ENCODE peak calls at places on chromosomes 3 and 15, in four cellular contexts. N, D, R and G are unnamed samples.

GRCh38 chr15:64096486-64097431 is 977 bp downstream of the SNX1 start:
- DNase-seq in N (peak), D (peak), R (no peak), G (no peak)

GRCh38 chr15:51085764-51086163 is 8.9 kb downstream of the TNFAIP8L3 start:
- DNase-seq in N (no peak), D (no peak), R (no peak), G (no peak)

GRCh38 chr3:42936157-42936981 is 30.4 kb downstream of the ZNF662 start:
- DNase-seq in N (no peak), D (no peak), R (no peak), G (no peak)

GRCh38 chr3:122088519-122088918 is 33.4 kb downstream of the CD86 start:
- DNase-seq in N (no peak), D (no peak), R (no peak), G (no peak)

GRCh38 chr15:96274698-96275097 is 55.8 kb upstream of the NR2F2 start:
- DNase-seq in N (peak), D (no peak), R (no peak), G (no peak)

GRCh38 chr3:172210355-172210754 is 171.0 kb downstream of the FNDC3B start:
- DNase-seq in N (no peak), D (no peak), R (no peak), G (no peak)

GRCh38 chr3:42605550-42606173 is 5.2 kb downstream of the NKTR start:
- DNase-seq in N (peak), D (no peak), R (no peak), G (no peak)

GRCh38 chr3:72163809-72164634 is 379.1 kb upstream of the PROK2 start:
- DNase-seq in N (no peak), D (no peak), R (no peak), G (peak)

GRCh38 chr15:75200765-75201608 is 695 bp upstream of the C15orf39 start:
- DNase-seq in N (peak), D (peak), R (peak), G (peak)

GRCh38 chr3:42013652-42014442 is 51.9 kb upstream of the ULK4 start:
- DNase-seq in N (no peak), D (peak), R (peak), G (peak)

GRCh38 chr3:79380581-79380980 is 387.2 kb downstream of the ROBO1 start:
- DNase-seq in N (no peak), D (no peak), R (no peak), G (no peak)

GRCh38 chr3:62174116-62174515 is 199.2 kb downstream of the FEZF2 start:
- DNase-seq in N (no peak), D (no peak), R (no peak), G (no peak)

GRCh38 chr3:9730747-9731205 is 759 bp upstream of the BRPF1 start:
- DNase-seq in N (no peak), D (no peak), R (no peak), G (no peak)

GRCh38 chr3:149971403-149972075 is 844 bp upstream of the PFN2 start:
- DNase-seq in N (peak), D (peak), R (peak), G (peak)

GRCh38 chr3:61796088-61796680 is 234.8 kb downstream of the PTPRG start:
- DNase-seq in N (no peak), D (peak), R (no peak), G (no peak)

GRCh38 chr3:24683511-24684384 is 189.1 kb upstream of the THRB start:
- DNase-seq in N (peak), D (no peak), R (no peak), G (no peak)

GRCh38 chr3:172987268-172987667 is 153.8 kb downstream of the SPATA16 start:
- DNase-seq in N (peak), D (peak), R (no peak), G (no peak)

GRCh38 chr3:179181021-179181472 is 32.9 kb downstream of the PIK3CA start:
- DNase-seq in N (peak), D (no peak), R (no peak), G (peak)

GRCh38 chr15:67307156-67307555 is 52.6 kb downstream of the IQCH start:
- DNase-seq in N (peak), D (no peak), R (no peak), G (no peak)

GRCh38 chr3:113614402-113614801 is 82.0 kb downstream of the USF3 start:
- DNase-seq in N (no peak), D (no peak), R (no peak), G (no peak)

GRCh38 chr3:66068255-66068654 is 29.5 kb upstream of the MAGI1 start:
- DNase-seq in N (no peak), D (no peak), R (no peak), G (no peak)

GRCh38 chr15:51186121-51186795 is 91.6 kb upstream of the TNFAIP8L3 start:
- DNase-seq in N (no peak), D (no peak), R (no peak), G (no peak)

GRCh38 chr15:55573224-55573623 is 14.9 kb downstream of the PYGO1 start:
- DNase-seq in N (no peak), D (no peak), R (no peak), G (no peak)

GRCh38 chr15:51004103-51004536 is 90.6 kb downstream of the TNFAIP8L3 start:
- DNase-seq in N (no peak), D (peak), R (no peak), G (no peak)

GRCh38 chr3:139558351-139559170 is 19.0 kb upstream of the RBP1 start:
- DNase-seq in N (no peak), D (no peak), R (no peak), G (no peak)

GRCh38 chr3:139554628-139555027 is 15.1 kb upstream of the RBP1 start:
- DNase-seq in N (no peak), D (no peak), R (no peak), G (no peak)

GRCh38 chr3:139555249-139555648 is 15.7 kb upstream of the RBP1 start:
- DNase-seq in N (no peak), D (no peak), R (no peak), G (no peak)

GRCh38 chr3:139559541-139559940 is 20.0 kb upstream of the RBP1 start:
- DNase-seq in N (no peak), D (no peak), R (no peak), G (no peak)

DNA sequence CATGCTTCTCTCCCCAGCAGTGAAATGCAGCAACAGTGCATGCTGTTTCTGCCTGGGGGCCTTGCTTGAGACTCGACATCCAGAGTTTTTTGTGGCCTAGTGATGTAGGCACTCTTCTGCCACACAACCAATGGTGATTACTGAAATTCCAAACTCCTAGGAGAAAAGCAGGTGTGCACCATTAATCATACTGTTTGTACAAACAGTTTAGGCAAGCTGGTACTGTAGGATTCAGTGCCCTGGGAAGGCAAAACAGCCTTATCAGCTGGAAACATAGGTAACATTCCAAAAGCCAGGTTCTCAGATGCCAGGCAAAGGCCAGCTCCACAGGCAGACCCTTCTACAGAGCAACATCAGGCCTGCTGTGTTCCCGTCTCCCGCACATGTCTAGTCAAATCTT is 17.5 kb upstream of the RBP1 start:
- DNase-seq in N (no peak), D (no peak), R (no peak), G (no peak)
- TF ChIP-seq CTCF in N (no peak), D (no peak), R (no peak), G (no peak)

GRCh38 chr15:73052679-73053397 is 575 bp downstream of the NEO1 start:
- DNase-seq in N (no peak), D (peak), R (peak), G (peak)
- TF ChIP-seq CTCF in N (no peak), D (peak), R (no peak), G (peak)

DNA sequence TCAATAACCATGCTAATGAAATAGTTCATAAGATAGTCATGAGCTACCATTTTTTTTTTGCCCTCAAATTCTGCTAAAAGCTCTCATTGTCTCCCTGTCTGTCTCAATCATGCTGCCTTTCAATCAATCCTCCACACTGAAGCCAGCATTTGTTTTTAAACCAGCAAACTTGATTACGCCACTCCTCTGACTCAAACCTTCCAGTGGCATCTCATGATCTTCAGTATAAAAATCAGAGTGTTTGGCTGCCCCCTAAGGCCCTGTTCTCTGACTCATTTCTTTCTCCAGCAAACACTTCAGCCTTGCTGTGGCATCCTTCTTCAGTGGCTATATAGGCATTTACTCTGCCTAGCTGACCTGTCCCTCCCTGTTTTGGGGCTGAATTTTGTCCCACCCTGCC is 36.0 kb upstream of the EOMES start:
- DNase-seq in N (no peak), D (no peak), R (no peak), G (no peak)
- TF ChIP-seq CTCF in N (no peak), D (no peak), R (no peak), G (no peak)

GRCh38 chr3:37695138-37695537 is 166.5 kb upstream of the CTDSPL start:
- DNase-seq in N (no peak), D (no peak), R (no peak), G (no peak)

GRCh38 chr3:37691213-37691830 is 170.4 kb upstream of the CTDSPL start:
- DNase-seq in N (no peak), D (no peak), R (no peak), G (no peak)

GRCh38 chr3:37696661-37697060 is 165.0 kb upstream of the CTDSPL start:
- DNase-seq in N (no peak), D (no peak), R (no peak), G (no peak)

GRCh38 chr3:37694236-37694635 is 167.4 kb upstream of the CTDSPL start:
- DNase-seq in N (no peak), D (peak), R (peak), G (no peak)

GRCh38 chr3:37693791-37694194 is 167.9 kb upstream of the CTDSPL start:
- DNase-seq in N (no peak), D (no peak), R (peak), G (no peak)
- TF ChIP-seq CTCF in N (no peak), D (peak), R (no peak), G (no peak)

DNA sequence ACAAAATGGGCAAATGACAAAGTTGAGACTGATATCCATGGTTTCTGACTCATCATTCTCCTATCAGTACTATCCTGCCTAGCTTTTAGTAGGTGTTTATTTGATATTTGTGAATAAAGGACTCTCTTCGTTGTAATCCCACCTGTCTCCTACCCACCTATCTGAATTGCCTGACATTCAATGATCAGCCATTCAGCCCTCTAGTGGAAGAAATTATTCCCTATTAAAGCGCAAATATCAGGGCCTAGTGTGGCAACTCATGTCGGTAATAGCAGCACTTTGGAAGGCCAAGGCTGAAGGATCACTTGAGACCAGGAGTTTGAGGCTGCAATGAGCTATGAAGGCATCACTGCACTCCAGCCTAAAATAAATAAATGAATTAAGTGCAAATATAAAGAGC is 195.7 kb upstream of the SETMAR start:
- DNase-seq in N (no peak), D (no peak), R (no peak), G (no peak)
- TF ChIP-seq CTCF in N (no peak), D (peak), R (no peak), G (no peak)

GRCh38 chr3:33299395-33300081 is 22.3 kb downstream of the FBXL2 start:
- DNase-seq in N (no peak), D (no peak), R (no peak), G (no peak)
- TF ChIP-seq CTCF in N (no peak), D (no peak), R (no peak), G (no peak)

DNA sequence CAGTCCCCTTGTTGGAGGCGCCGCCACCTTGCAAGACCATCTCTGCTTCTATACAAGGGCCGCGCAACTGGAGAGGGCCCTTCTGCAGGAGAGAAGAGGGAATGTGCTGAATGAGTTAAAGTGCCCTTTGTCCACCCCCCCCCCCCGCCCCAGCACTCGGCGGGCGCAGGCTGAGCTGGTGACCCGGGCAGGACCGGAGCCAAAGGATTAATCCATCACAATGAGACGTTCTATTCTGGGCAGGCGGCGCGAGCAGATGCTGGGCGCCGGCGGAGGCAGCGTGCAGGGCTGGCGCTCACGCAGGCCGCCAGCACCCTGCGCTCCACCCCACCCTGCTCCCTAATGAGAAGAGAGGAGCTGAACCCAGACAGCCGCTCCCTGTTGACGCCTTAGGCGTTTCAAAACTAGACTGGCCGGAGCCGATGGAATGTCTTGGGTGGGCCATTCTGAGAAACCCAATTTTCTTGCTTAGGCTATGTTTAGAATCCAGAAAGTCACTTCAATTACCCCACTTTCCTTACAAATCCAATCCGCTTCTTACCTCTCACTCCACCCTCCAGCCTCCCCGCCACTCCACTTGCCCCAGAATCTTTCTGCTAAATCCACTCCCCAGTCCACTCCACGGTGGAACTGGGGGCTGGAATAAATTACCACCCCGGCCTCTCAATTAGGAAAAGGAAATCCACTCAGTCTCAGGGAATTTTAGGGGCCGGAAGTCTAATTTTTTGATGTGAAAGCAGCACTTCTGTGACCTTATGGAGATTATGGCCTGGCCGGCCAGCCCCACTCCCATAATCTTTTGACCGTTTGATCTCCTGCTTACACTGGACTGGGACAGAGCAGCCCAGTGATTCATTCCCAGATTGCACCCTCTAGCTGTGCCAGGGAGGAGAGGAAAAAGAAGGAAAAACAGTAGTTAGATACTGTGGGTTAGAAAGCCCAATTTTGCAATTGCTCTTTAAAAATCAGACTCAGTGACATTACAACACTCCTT is 32.7 kb downstream of the GJD2 start:
- DNase-seq in N (peak), D (peak), R (peak), G (no peak)
- TF ChIP-seq CTCF in N (no peak), D (no peak), R (no peak), G (no peak)

DNA sequence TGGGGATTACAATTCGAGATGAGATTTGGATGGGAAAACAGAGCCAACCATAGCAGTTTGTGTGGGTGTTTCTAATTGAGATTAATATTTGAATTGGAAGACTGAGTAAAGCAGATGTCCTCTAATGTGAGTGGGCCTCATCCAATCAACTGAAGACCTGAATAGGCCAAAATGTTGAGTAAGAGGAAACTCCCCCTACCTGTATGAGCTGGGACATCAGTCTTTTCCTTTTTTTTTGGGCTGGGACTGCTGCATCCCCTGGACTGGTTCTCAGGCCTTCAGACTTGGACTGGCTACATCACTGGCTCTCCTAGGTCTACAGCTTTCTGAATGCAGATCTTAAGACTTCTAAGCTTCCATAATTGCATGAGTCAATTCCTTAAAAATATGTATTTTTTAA is 144.1 kb downstream of the CD47 start:
- DNase-seq in N (no peak), D (no peak), R (no peak), G (no peak)
- TF ChIP-seq CTCF in N (no peak), D (peak), R (no peak), G (no peak)

GRCh38 chr3:2661078-2661477 is 449.1 kb downstream of the IL5RA start:
- DNase-seq in N (no peak), D (no peak), R (no peak), G (no peak)
- TF ChIP-seq CTCF in N (no peak), D (no peak), R (no peak), G (no peak)

GRCh38 chr3:54565956-54566355 is 361.9 kb downstream of the LRTM1 start:
- DNase-seq in N (no peak), D (no peak), R (no peak), G (no peak)
- TF ChIP-seq CTCF in N (no peak), D (no peak), R (no peak), G (no peak)